ENCODE peak calls at places on chromosomes 12 and 14, in nine cellular contexts. F, Q, J, Z, S, H, U, N and T are unnamed samples.
A peak's percentile ranks its signal among the peaks of the same experiment; 100 is the strongest.

GRCh38 chr12:108110844-108111243 is 18.2 kb upstream of the WSCD2 start:
- DNase-seq in F (no peak), Q (no peak), J (no peak), Z (no peak), S (no peak), H (no peak), U (no peak), N (no peak), T (no peak)

GRCh38 chr12:113399490-113399889 is 4.2 kb downstream of the SDS start:
- DNase-seq in F (no peak), Q (no peak), J (no peak), Z (no peak), S (no peak), H (no peak), U (no peak), N (no peak), T (no peak)

GRCh38 chr12:50678650-50679049 is 85.3 kb upstream of the ATF1 start:
- DNase-seq in F (no peak), Q (no peak), J (no peak), Z (no peak), S (no peak), H (no peak), U (no peak), N (no peak), T (no peak)

GRCh38 chr12:78494911-78495310 is 369.7 kb upstream of the SYT1 start:
- DNase-seq in F (no peak), Q (no peak), J (no peak), Z (no peak), S (no peak), H (no peak), U (no peak), N (no peak), T (no peak)

GRCh38 chr12:68641138-68641537 is 30.4 kb downstream of the RAP1B start:
- DNase-seq in F (no peak), Q (no peak), J (no peak), Z (peak; percentile 72), S (no peak), H (no peak), U (no peak), N (no peak), T (no peak)

GRCh38 chr12:42270596-42270995 is 32.5 kb upstream of the YAF2 start:
- DNase-seq in F (no peak), Q (no peak), J (no peak), Z (no peak), S (no peak), H (no peak), U (no peak), N (no peak), T (no peak)

GRCh38 chr14:27938392-27938791 is 828.2 kb upstream of the FOXG1 start:
- DNase-seq in F (no peak), Q (no peak), J (no peak), Z (no peak), S (no peak), H (no peak), U (no peak), N (no peak), T (no peak)

GRCh38 chr12:131528144-131528543 is 182.7 kb upstream of the SFSWAP start:
- DNase-seq in F (no peak), Q (no peak), J (no peak), Z (no peak), S (no peak), H (no peak), U (no peak), N (no peak), T (no peak)

GRCh38 chr12:27220057-27220987 is 23.8 kb upstream of the STK38L start:
- DNase-seq in F (no peak), Q (no peak), J (no peak), Z (peak; percentile 90), S (no peak), H (no peak), U (no peak), N (no peak), T (no peak)

GRCh38 chr12:64461634-64462414 is 9.9 kb downstream of the TBK1 start:
- DNase-seq in F (no peak), Q (no peak), J (peak; percentile 13), Z (no peak), S (no peak), H (no peak), U (no peak), N (no peak), T (no peak)

GRCh38 chr14:70714055-70714550 is 72.4 kb downstream of the TTC9 start:
- DNase-seq in F (peak; percentile 58), Q (no peak), J (peak; percentile 57), Z (peak; percentile 50), S (peak; percentile 19), H (no peak), U (no peak), N (peak; percentile 47), T (no peak)

GRCh38 chr12:54890339-54890738 is 36.0 kb downstream of the MUCL1 start:
- DNase-seq in F (no peak), Q (no peak), J (no peak), Z (no peak), S (no peak), H (no peak), U (no peak), N (no peak), T (no peak)

GRCh38 chr12:76878045-76878898 is 547 bp downstream of the CSRP2 start:
- DNase-seq in F (peak; percentile 70), Q (peak; percentile 89), J (peak; percentile 23), Z (no peak), S (peak; percentile 51), H (no peak), U (no peak), N (no peak), T (peak; percentile 27)

GRCh38 chr12:47867496-47867941 is 37.3 kb downstream of the VDR start:
- DNase-seq in F (no peak), Q (no peak), J (no peak), Z (no peak), S (peak; percentile 71), H (no peak), U (no peak), N (no peak), T (no peak)

GRCh38 chr12:18797604-18798003 is 59.7 kb downstream of the CAPZA3 start:
- DNase-seq in F (no peak), Q (no peak), J (no peak), Z (no peak), S (no peak), H (no peak), U (no peak), N (no peak), T (no peak)

GRCh38 chr14:74062809-74063150 is 21.5 kb downstream of the ALDH6A1 start:
- DNase-seq in F (no peak), Q (no peak), J (no peak), Z (no peak), S (no peak), H (no peak), U (no peak), N (peak; percentile 61), T (no peak)

GRCh38 chr12:77923882-77924281 is 93.2 kb downstream of the NAV3 start:
- DNase-seq in F (no peak), Q (no peak), J (no peak), Z (no peak), S (no peak), H (no peak), U (no peak), N (no peak), T (no peak)

GRCh38 chr14:99910337-99911268 is 117.4 kb downstream of the EML1 start:
- DNase-seq in F (peak; percentile 69), Q (peak; percentile 60), J (peak; percentile 16), Z (no peak), S (no peak), H (no peak), U (no peak), N (no peak), T (no peak)

GRCh38 chr12:53575502-53576264 is 50.5 kb downstream of the ATF7 start:
- DNase-seq in F (peak; percentile 42), Q (no peak), J (no peak), Z (no peak), S (peak; percentile 31), H (no peak), U (no peak), N (no peak), T (no peak)

GRCh38 chr12:116172224-116172849 is 105.2 kb downstream of the MED13L start:
- DNase-seq in F (no peak), Q (no peak), J (no peak), Z (no peak), S (peak; percentile 71), H (no peak), U (no peak), N (no peak), T (no peak)

DNA sequence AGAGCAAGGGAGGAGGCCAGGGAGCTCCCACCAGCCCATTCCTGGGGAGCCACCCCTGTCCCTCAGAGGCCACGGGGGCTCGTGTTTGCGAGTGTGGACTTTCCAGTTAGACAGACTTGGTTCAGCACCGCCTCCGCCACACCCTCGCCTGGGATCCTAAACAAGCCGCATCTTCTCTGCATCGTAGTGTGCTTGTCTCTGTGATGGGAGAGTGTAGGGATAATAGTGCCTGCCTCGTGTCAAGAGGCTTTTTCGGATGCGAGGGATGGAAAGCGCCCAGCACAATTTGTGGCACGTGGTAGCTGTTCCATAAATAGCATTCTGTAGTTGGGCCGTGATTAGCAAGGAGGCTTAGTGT is 1.3 kb upstream of the PPP1R13B start:
- DNase-seq in F (no peak), Q (no peak), J (no peak), Z (no peak), S (no peak), H (peak; percentile 66), U (no peak), N (no peak), T (no peak)
- TF ChIP-seq EP300 in F (no peak), Q (no peak), J (no peak), Z (no peak), S (no peak), H (no peak), U (no peak), N (no peak), T (no peak)

DNA sequence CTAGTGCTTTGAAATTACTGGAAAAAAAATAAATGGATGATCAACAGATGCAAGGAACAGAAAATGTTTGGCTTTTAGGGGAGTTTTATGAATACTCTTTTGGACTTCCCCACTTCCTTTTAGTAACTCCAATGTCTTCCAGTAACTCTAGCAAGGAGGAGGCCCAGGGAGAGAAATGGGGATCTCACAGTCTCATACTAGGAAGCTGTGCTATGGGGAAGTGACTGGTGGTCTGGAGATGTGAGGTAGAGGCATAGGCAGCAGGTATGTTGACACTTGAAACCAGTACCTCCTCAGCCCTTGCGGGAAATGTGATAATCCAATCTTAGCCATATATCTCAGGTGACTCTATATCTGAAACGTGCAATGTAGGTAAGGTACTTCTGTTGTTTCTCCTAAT is 68.1 kb downstream of the CRADD start:
- DNase-seq in F (no peak), Q (no peak), J (no peak), Z (no peak), S (no peak), H (no peak), U (no peak), N (no peak), T (no peak)
- H3K4me1 ChIP-seq in F (peaks cover 19% of the 10 kb centered on the region), Q (peaks cover 39% of the 10 kb centered on the region), J (peaks cover 21% of the 10 kb centered on the region), Z (no peaks in the 10 kb centered on the region), S (peaks cover 50% of the 10 kb centered on the region), H (peaks cover 35% of the 10 kb centered on the region), U (peaks cover 4% of the 10 kb centered on the region), N (peaks cover 11% of the 10 kb centered on the region), T (peaks cover 36% of the 10 kb centered on the region)

GRCh38 chr12:51954465-51955361 is 3.2 kb downstream of the ACVR1B start:
- DNase-seq in F (no peak), Q (no peak), J (peak; percentile 55), Z (no peak), S (peak; percentile 32), H (no peak), U (no peak), N (peak; percentile 44), T (no peak)
- TF ChIP-seq POLR2A in F (no peak), Q (no peak), J (no peak), Z (no peak), S (no peak), H (no peak), U (no peak), N (no peak), T (no peak)

GRCh38 chr12:71139153-71139735 is 18.6 kb downstream of the TSPAN8 start:
- DNase-seq in F (no peak), Q (no peak), J (peak; percentile 61), Z (no peak), S (no peak), H (no peak), U (no peak), N (no peak), T (no peak)
- TF ChIP-seq EP300 in F (no peak), Q (no peak), J (no peak), Z (no peak), S (no peak), H (no peak), U (no peak), N (no peak), T (no peak)